ENCODE peak calls at places on chromosomes 11 and 22, in seven cellular contexts. L is activated gamma-delta T cell treated with anti-CD3 and anti-CD28 coated beads, Interleukin-2, amount 50 U/mL, for 16 hours; K is activated CD8-positive, alpha-beta memory T cell treated with anti-CD3 and anti-CD28 coated beads, Interleukin-2, amount 10 ng/mL, durations not matched to agents 7 days and 5 days; V is stimulated activated CD8-positive, alpha-beta memory T cell treated with anti-CD3 and anti-CD28 coated beads, Interleukin-15, amount 100 ng/mL, for 4 hours; E is fibroblast of pulmonary artery; T is Karpas-422; M is activated effector memory CD4-positive, alpha-beta T cell treated with anti-CD3 and anti-CD28 coated beads, Interleukin-2, amount 50 U/mL, for 16 hours. S is an unnamed sample.

GRCh38 chr22:42673898-42674390 is 24.8 kb upstream of the CYB5R3 start:
- DNase-seq in E (peak; percentile 69), V (no peak), K (no peak), M (no peak), L (no peak), T (no peak), S (no peak)

GRCh38 chr11:44793350-44794090 is 66.8 kb downstream of the TSPAN18 start:
- DNase-seq in T (no peak), L (no peak), V (no peak), M (no peak), K (no peak), E (peak; percentile 49), S (no peak)

GRCh38 chr22:50338860-50339462 is 4.2 kb upstream of the PPP6R2 start:
- DNase-seq in K (no peak), V (no peak), L (no peak), T (no peak), M (no peak), E (no peak), S (no peak)

GRCh38 chr11:11969380-11970215 is 38.8 kb downstream of the DKK3 start:
- DNase-seq in V (no peak), M (no peak), E (no peak), T (no peak), K (no peak), L (no peak), S (no peak)

GRCh38 chr11:118338637-118339061 is 3.9 kb downstream of the CD3D start:
- DNase-seq in K (peak; percentile 98), L (peak; percentile 80), E (peak; percentile 21), M (peak; percentile 94), T (no peak), V (peak; percentile 67), S (peak; percentile 93)

GRCh38 chr11:66844496-66845142 is 1.4 kb downstream of the RCE1 start:
- DNase-seq in T (no peak), V (no peak), E (no peak), K (no peak), L (no peak), M (no peak), S (no peak)

GRCh38 chr11:5257296-5257695 is 2.7 kb upstream of the HBG2 start:
- DNase-seq in K (no peak), V (no peak), T (no peak), E (no peak), L (no peak), M (no peak), S (no peak)

GRCh38 chr11:111512296-111513239 is at the start of gene BTG4:
- DNase-seq in M (peak; percentile 67), V (no peak), K (no peak), L (no peak), T (no peak), E (no peak), S (no peak)

GRCh38 chr11:134640536-134640935 is 228.5 kb upstream of the B3GAT1 start:
- DNase-seq in K (peak; percentile 23), V (no peak), T (no peak), E (no peak), M (no peak), L (no peak), S (no peak)

GRCh38 chr22:38788846-38789245 is 5.1 kb downstream of the DNAL4 start:
- DNase-seq in K (no peak), V (no peak), E (no peak), M (no peak), L (no peak), T (no peak), S (no peak)

GRCh38 chr11:118547132-118547531 is 16.1 kb downstream of the TMEM25 start:
- DNase-seq in K (no peak), M (no peak), E (no peak), L (no peak), V (no peak), T (no peak), S (no peak)

GRCh38 chr11:12808519-12808918 is 134.3 kb downstream of the TEAD1 start:
- DNase-seq in L (no peak), V (no peak), T (no peak), K (no peak), M (no peak), E (peak; percentile 50), S (no peak)